ENCODE peak calls at places on chromosomes 13 and 19, in seven cellular contexts. C is lung; Y is effector memory CD4-positive, alpha-beta T cell; N is hepatocyte; X is A673; G is tibial nerve; Z is ascending aorta. D is an unnamed sample. For H3K36me3, the result is how much of the 10 kb centered on the place peaks cover.

GRCh38 chr13:40026741-40027140 is 371.3 kb downstream of the COG6 start:
- DNase-seq in Z (no peak), C (no peak), X (no peak), Y (no peak), N (no peak), G (no peak), D (no peak)

GRCh38 chr19:9645466-9645865 is 24.4 kb upstream of the ZNF561 start:
- DNase-seq in N (no peak), Y (no peak), G (no peak), C (no peak), Z (no peak), X (peak), D (no peak)

GRCh38 chr19:5936308-5936980 is 22.4 kb downstream of the CAPS start:
- DNase-seq in G (no peak), N (no peak), Z (no peak), Y (no peak), X (no peak), C (no peak), D (no peak)

GRCh38 chr19:5954293-5954692 is 23.6 kb downstream of the RANBP3 start:
- DNase-seq in X (no peak), Z (no peak), N (no peak), C (no peak), G (no peak), Y (no peak), D (no peak)

GRCh38 chr13:60265566-60265965 is 101.8 kb upstream of the DIAPH3 start:
- DNase-seq in C (no peak), Z (no peak), X (no peak), Y (no peak), G (no peak), N (no peak), D (no peak)

GRCh38 chr19:44912854-44913253 is 1.6 kb upstream of the APOC1 start:
- DNase-seq in Z (no peak), C (no peak), N (no peak), G (no peak), Y (no peak), X (no peak), D (no peak)

GRCh38 chr19:50784710-50785109 is 5.5 kb upstream of the ACP4 start:
- DNase-seq in Z (no peak), N (no peak), C (no peak), G (no peak), Y (no peak), X (no peak), D (no peak)

GRCh38 chr13:31221057-31221456 is 21.3 kb downstream of the B3GLCT start:
- DNase-seq in G (no peak), N (no peak), C (no peak), X (no peak), Y (no peak), Z (no peak), D (no peak)

GRCh38 chr19:21947775-21948174 is 63.0 kb downstream of the ZNF208 start:
- DNase-seq in Y (no peak), X (peak), C (no peak), Z (no peak), G (no peak), N (no peak), D (no peak)

GRCh38 chr13:94389544-94390351 is 89.7 kb downstream of the DCT start:
- DNase-seq in Z (no peak), X (peak), G (no peak), N (peak), C (no peak), Y (no peak), D (no peak)

GRCh38 chr13:68190826-68191225 is 960.7 kb upstream of the PCDH9 start:
- DNase-seq in C (no peak), X (no peak), N (peak), G (no peak), Z (no peak), Y (no peak), D (no peak)

GRCh38 chr19:2059422-2060201 is 8.6 kb upstream of the MKNK2 start:
- DNase-seq in X (no peak), C (peak), Z (peak), N (peak), Y (no peak), G (no peak), D (peak)

GRCh38 chr13:101673360-101674105 is 221.1 kb downstream of the ITGBL1 start:
- DNase-seq in G (no peak), N (no peak), Y (no peak), X (no peak), C (no peak), Z (no peak), D (no peak)

GRCh38 chr19:6718111-6718740 is 2.2 kb downstream of the C3 start:
- DNase-seq in C (no peak), X (no peak), N (no peak), G (no peak), Y (no peak), Z (no peak), D (no peak)

GRCh38 chr13:75870397-75870801 is 234.3 kb downstream of the LMO7 start:
- DNase-seq in N (peak), X (peak), Y (no peak), G (peak), Z (no peak), C (no peak), D (no peak)

GRCh38 chr13:50685491-50685890 is 158.0 kb downstream of the DLEU7 start:
- DNase-seq in C (no peak), Z (peak), X (peak), Y (no peak), G (peak), N (no peak), D (peak)

GRCh38 chr13:79547211-79547610 is 66.3 kb downstream of the NDFIP2 start:
- DNase-seq in G (no peak), N (no peak), C (no peak), Y (no peak), X (no peak), Z (no peak), D (no peak)

GRCh38 chr19:15289673-15290072 is 42.7 kb downstream of the BRD4 start:
- DNase-seq in N (no peak), Z (no peak), Y (no peak), C (no peak), X (no peak), G (no peak), D (no peak)

GRCh38 chr19:16106121-16106520 is 5.6 kb upstream of the RAB8A start:
- DNase-seq in X (no peak), C (no peak), Y (no peak), Z (no peak), G (no peak), N (no peak), D (no peak)

GRCh38 chr19:49498475-49498874 is 2.2 kb downstream of the RPS11 start:
- DNase-seq in C (no peak), X (no peak), Z (no peak), Y (no peak), N (no peak), G (no peak), D (no peak)

GRCh38 chr13:80082396-80083096 is 258.4 kb downstream of the SPRY2 start:
- DNase-seq in Z (no peak), N (no peak), Y (no peak), X (no peak), C (no peak), G (no peak), D (no peak)

GRCh38 chr19:8257052-8257443 is 47.9 kb downstream of the CERS4 start:
- DNase-seq in N (peak), C (no peak), G (no peak), X (peak), Z (no peak), Y (no peak), D (no peak)

GRCh38 chr19:53849237-53849676 is 18.4 kb upstream of the MYADM start:
- DNase-seq in Z (no peak), N (no peak), C (no peak), X (peak), Y (no peak), G (peak), D (no peak)

GRCh38 chr19:50639121-50640112 is at the start of gene SYT3:
- DNase-seq in Y (no peak), G (no peak), C (no peak), Z (no peak), N (peak), X (peak), D (peak)

GRCh38 chr13:113851826-113852535 is 11.9 kb downstream of the GAS6 start:
- DNase-seq in N (no peak), C (no peak), G (no peak), Z (peak), Y (no peak), X (no peak), D (no peak)
- H3K36me3 ChIP-seq in N (under half), C (under half), G (under half), Z (under half), Y (under half), X (under half), D (under half)

DNA sequence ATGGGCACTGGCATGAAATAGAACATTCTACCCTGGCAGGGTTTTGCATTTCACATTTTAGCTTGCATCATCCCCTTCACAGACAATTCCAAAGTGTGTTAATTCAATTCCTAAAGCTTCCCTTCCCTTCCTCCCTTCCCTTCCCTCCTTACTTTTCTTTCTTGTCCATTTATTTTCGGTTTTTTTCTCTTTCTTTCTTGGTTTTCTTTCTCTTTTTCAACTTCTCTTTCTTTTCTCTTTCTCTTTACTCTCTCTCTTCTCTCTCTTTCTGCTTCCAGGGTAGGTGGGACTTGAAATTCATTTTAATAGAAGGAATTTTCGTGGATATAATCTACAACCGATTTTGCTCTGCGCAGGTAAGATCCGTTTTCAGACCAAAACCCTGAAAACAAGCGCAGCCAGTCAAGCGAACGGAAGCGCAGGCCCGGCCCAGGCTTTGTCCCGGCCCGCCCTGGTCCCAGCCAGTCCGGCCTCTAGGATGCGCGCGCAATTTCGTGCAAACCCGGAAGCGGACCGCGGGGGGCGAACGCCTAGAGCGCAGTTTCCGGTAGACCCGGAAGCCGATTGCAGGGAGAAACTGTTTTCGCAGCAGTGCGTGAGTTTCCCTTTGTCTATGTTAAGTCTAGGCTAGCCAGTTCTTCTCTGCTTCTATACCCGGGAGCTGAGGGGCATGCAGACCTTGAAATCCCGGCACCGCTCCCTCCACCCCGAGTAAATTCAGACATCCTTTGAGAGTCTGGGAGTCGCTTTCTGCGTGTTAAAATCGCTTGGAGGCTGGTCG is at the start of gene ZNF528:
- DNase-seq in N (peak), Y (peak), G (peak), X (peak), C (peak), Z (peak), D (peak)
- H3K27ac ChIP-seq in N (peak), Y (peak), G (no peak), X (no peak), C (peak), Z (peak), D (peak)

GRCh38 chr19:35347171-35347929 is at the start of gene FFAR1:
- DNase-seq in C (peak), G (peak), Y (peak), X (no peak), N (no peak), Z (peak), D (peak)

GRCh38 chr19:35344511-35345031 is 3.1 kb upstream of the FFAR1 start:
- DNase-seq in C (no peak), Y (no peak), X (no peak), Z (peak), N (no peak), G (no peak), D (no peak)

GRCh38 chr19:35347930-35348298 is 212 bp downstream of the FFAR1 start:
- DNase-seq in X (no peak), Z (no peak), G (no peak), N (no peak), C (no peak), Y (no peak), D (no peak)

GRCh38 chr19:35346193-35347052 is 1.3 kb upstream of the FFAR1 start:
- DNase-seq in Z (peak), Y (peak), N (no peak), X (no peak), G (peak), C (no peak), D (peak)

DNA sequence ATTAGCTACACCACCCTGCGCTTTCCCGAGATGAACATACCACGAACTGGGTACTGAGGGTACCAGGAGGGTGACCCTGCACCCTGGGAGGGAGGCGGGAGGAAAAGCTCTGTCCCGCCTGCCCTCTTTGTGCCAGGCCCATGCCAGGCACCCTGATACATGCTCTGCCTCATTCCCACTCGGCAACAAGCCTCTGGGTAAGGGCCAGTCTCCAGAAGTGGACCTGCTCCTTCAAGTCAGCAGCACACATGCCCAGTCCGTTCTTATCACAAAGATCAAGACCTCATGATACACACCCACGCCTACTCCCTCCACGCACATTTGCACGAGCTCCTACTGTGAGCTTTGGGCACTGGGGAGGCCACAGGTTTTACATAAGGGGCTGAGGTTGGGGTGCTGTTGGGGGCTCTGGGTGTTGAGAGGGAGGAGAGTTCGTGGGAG is 2.0 kb upstream of the FFAR1 start:
- DNase-seq in C (no peak), N (no peak), Y (no peak), G (no peak), X (no peak), Z (peak), D (no peak)
- H3K36me3 ChIP-seq in C (under half), N (under half), Y (under half), G (under half), X (under half), Z (under half), D (under half)

DNA sequence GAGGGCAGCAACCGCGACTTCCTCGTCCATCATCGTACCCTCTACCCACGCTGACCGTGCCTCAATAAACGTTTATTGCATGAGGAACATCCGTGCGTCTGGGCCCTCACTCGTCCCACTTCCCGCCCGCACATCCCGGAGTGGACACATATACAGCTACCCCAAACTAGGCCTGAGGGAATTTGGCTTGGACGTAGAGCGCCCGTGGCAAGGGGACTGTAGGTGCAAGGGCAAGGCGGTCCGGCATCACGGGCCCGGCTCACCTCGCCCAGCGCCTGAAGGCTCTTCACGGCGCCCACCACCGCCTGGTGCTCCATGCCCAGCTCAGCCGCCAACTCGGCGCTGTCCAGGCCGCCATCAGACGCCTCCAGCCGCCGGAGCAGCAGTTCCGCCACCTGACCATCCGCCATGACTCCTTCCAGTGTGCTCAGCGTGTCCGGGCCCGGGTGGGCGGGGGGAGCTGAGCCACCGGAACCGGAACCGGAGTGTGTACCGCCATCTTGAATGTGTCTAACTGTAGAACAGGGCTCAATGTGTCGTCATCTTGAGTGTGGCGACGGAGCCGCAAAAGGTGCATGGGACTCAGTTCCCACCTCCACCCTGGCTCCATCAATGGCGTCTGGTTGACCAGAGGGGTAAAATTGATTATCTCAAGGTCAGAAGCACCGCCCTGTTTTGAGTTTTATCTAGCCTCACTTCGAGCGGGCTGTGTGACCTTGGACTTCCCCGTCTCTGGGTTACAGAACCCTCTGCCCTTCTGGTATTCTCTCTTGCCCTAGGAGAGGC is at the start of gene FARSA:
- DNase-seq in C (peak), X (peak), Y (peak), G (peak), Z (peak), N (peak), D (peak)
- H3K27ac ChIP-seq in C (peak), X (peak), Y (peak), G (peak), Z (peak), N (peak), D (peak)

GRCh38 chr19:11010041-11010440 is 49.2 kb downstream of the SMARCA4 start:
- DNase-seq in C (no peak), X (no peak), N (no peak), Z (no peak), G (no peak), Y (no peak), D (no peak)

GRCh38 chr19:11007376-11007775 is 46.5 kb downstream of the SMARCA4 start:
- DNase-seq in X (no peak), G (no peak), Z (no peak), Y (no peak), C (no peak), N (no peak), D (no peak)

GRCh38 chr19:11008111-11008510 is 47.3 kb downstream of the SMARCA4 start:
- DNase-seq in C (no peak), Y (no peak), Z (no peak), N (no peak), X (no peak), G (no peak), D (no peak)

DNA sequence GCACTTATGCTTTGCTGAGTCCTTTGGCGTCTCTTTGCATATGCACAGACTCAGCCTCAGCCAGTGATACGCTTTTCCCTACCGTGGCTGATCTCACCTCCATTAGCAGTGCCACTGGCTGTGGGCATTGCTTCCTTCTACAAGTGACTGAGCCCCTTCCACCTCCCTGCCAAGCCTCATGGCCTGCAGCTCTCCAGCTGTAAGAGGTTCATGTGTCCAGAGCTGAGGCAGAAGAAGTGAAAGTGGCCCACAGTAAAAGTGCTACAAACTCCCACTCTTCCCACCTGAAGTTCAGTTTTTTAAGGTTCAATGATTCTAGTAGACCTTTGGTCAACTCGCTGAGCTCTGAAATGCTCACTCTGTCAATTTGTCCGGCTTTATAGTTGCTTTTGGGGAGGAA is 44.7 kb downstream of the SMARCA4 start:
- DNase-seq in Y (no peak), C (no peak), Z (no peak), G (no peak), X (no peak), N (no peak), D (no peak)
- H3K36me3 ChIP-seq in Y (under half), C (under half), Z (half or more), G (under half), X (half or more), N (under half), D (half or more)

GRCh38 chr13:26760835-26761582 is 423 bp upstream of the GPR12 start:
- DNase-seq in N (no peak), X (no peak), Y (no peak), C (no peak), G (no peak), Z (no peak), D (no peak)
- H3K27ac ChIP-seq in N (no peak), X (no peak), Y (no peak), C (no peak), G (no peak), Z (no peak), D (no peak)

GRCh38 chr13:25570185-25570584 is 198.4 kb downstream of the ATP8A2 start:
- DNase-seq in X (no peak), N (no peak), Z (no peak), C (no peak), Y (no peak), G (no peak), D (no peak)

GRCh38 chr13:25575562-25575961 is 203.8 kb downstream of the ATP8A2 start:
- DNase-seq in C (no peak), G (no peak), N (no peak), Z (no peak), Y (no peak), X (no peak), D (no peak)

GRCh38 chr13:25571237-25571636 is 199.5 kb downstream of the ATP8A2 start:
- DNase-seq in C (no peak), Y (no peak), N (no peak), Z (no peak), X (no peak), G (no peak), D (no peak)

GRCh38 chr13:25574437-25575426 is 203.0 kb downstream of the ATP8A2 start:
- DNase-seq in G (peak), N (peak), X (peak), Z (peak), Y (peak), C (peak), D (peak)
- H3K36me3 ChIP-seq in G (under half), N (under half), X (under half), Z (under half), Y (under half), C (under half), D (under half)

D was measured in stomach.